ENCODE peak calls at places on chromosomes 12 and 14, in five cellular contexts. U is HTR-8/SVneo, H is endothelial cell, G is LHCN-M2, X is LoVo. E is an unnamed sample.

GRCh38 chr14:75053396-75054289 is 2.4 kb upstream of the MLH3 start:
- DNase-seq in U (no peak), H (no peak), X (no peak), G (no peak), E (peak; percentile 39)

GRCh38 chr12:100403446-100403845 is 46.6 kb downstream of the SLC17A8 start:
- DNase-seq in U (no peak), H (no peak), X (no peak), G (peak; percentile 5), E (no peak)

GRCh38 chr12:123779551-123779950 is 17.4 kb downstream of the DNAH10 start:
- DNase-seq in G (no peak), U (no peak), X (no peak), H (no peak), E (no peak)

GRCh38 chr14:49505026-49505766 is 81.0 kb downstream of the RPS29 start:
- DNase-seq in U (no peak), X (peak; percentile 59), H (no peak), G (peak; percentile 24), E (no peak)

GRCh38 chr12:112185093-112185923 is 59.9 kb downstream of the TRAFD1 start:
- DNase-seq in X (no peak), H (no peak), U (no peak), G (no peak), E (no peak)

GRCh38 chr12:10511756-10512355 is 6.2 kb downstream of the EIF2S3B start:
- DNase-seq in X (no peak), H (no peak), U (no peak), G (peak; percentile 6), E (no peak)

GRCh38 chr14:21498540-21499526 is 12.3 kb downstream of the METTL3 start:
- DNase-seq in X (peak; percentile 20), G (peak; percentile 55), H (peak; percentile 38), U (peak; percentile 32), E (peak; percentile 32)

GRCh38 chr12:19894049-19894448 is 454.8 kb downstream of the AEBP2 start:
- DNase-seq in X (no peak), H (no peak), U (no peak), G (peak; percentile 25), E (no peak)

GRCh38 chr14:54902521-54903420 is at the start of gene GCH1:
- DNase-seq in G (peak; percentile 19), H (peak; percentile 88), X (peak; percentile 92), U (peak; percentile 91), E (peak; percentile 72)

GRCh38 chr12:93085383-93086287 is 156.5 kb upstream of the EEA1 start:
- DNase-seq in H (no peak), U (no peak), X (no peak), G (peak; percentile 48), E (no peak)

GRCh38 chr12:67288561-67288960 is 19.4 kb downstream of the CAND1 start:
- DNase-seq in H (no peak), U (no peak), X (no peak), G (no peak), E (no peak)

GRCh38 chr12:6280053-6280469 is 30.4 kb upstream of the PLEKHG6 start:
- DNase-seq in U (peak; percentile 93), G (peak; percentile 94), X (peak; percentile 97), H (no peak), E (no peak)

GRCh38 chr14:85241022-85241880 is 288.7 kb upstream of the FLRT2 start:
- DNase-seq in G (peak; percentile 81), H (no peak), U (no peak), X (no peak), E (no peak)